ENCODE peak calls at places on chromosomes 6 and 20, in seven cellular contexts. R is omental fat pad; C is activated CD4-positive, alpha-beta T cell treated with anti-CD3 and anti-CD28 coated beads for 36 hours; N is naive thymus-derived CD8-positive, alpha-beta T cell; L is AG09319; P is T-helper 2 cell; B is activated T-helper 2 cell treated with anti-CD3 and anti-CD28 coated beads, Interferon-gamma antibody, Interleukin-2, Interleukin-4, amounts not matched to agents 10 μg/mL and 5 μg/mL and 100 μg/mL, durations not matched to agents 14 hours and 24 hours and 36 hours. K is an unnamed sample.

GRCh38 chr20:63044204-63044600 is 37.4 kb upstream of the BHLHE23 start:
- DNase-seq in R (no peak), C (no peak), N (no peak), L (no peak), P (no peak), B (no peak), K (no peak)

GRCh38 chr6:116405147-116405546 is 34.4 kb downstream of the DSE start:
- DNase-seq in R (no peak), C (no peak), N (no peak), L (peak), P (no peak), B (no peak), K (no peak)

GRCh38 chr6:45002390-45002789 is 325.7 kb upstream of the RUNX2 start:
- DNase-seq in R (no peak), C (no peak), N (no peak), L (peak), P (no peak), B (no peak), K (no peak)

GRCh38 chr20:50301165-50301564 is 110.5 kb downstream of the CEBPB start:
- DNase-seq in R (no peak), C (no peak), N (no peak), L (no peak), P (no peak), B (no peak), K (no peak)

GRCh38 chr6:100803264-100803663 is 77.9 kb downstream of the ASCC3 start:
- DNase-seq in R (no peak), C (no peak), N (no peak), L (no peak), P (no peak), B (no peak), K (no peak)

GRCh38 chr6:167031082-167031709 is 32.0 kb downstream of the CEP43 start:
- DNase-seq in R (no peak), C (no peak), N (no peak), L (no peak), P (no peak), B (no peak), K (no peak)

GRCh38 chr6:27505209-27506027 is 32.5 kb upstream of the ZNF184 start:
- DNase-seq in R (no peak), C (peak), N (peak), L (peak), P (no peak), B (peak), K (no peak)

GRCh38 chr20:48282591-48283228 is 497.4 kb upstream of the SULF2 start:
- DNase-seq in R (no peak), C (no peak), N (no peak), L (no peak), P (no peak), B (no peak), K (no peak)

GRCh38 chr6:157488635-157489226 is 107.7 kb downstream of the ZDHHC14 start:
- DNase-seq in R (no peak), C (no peak), N (no peak), L (no peak), P (no peak), B (no peak), K (no peak)

GRCh38 chr6:80789912-80790635 is 683.6 kb downstream of the BCKDHB start:
- DNase-seq in R (no peak), C (no peak), N (no peak), L (no peak), P (no peak), B (no peak), K (no peak)

GRCh38 chr6:70436320-70436719 is 23.0 kb downstream of the FAM135A start:
- DNase-seq in R (no peak), C (no peak), N (no peak), L (no peak), P (no peak), B (no peak), K (no peak)

GRCh38 chr6:16602035-16602434 is 159.2 kb downstream of the ATXN1 start:
- DNase-seq in R (no peak), C (peak), N (no peak), L (no peak), P (peak), B (peak), K (no peak)

GRCh38 chr20:62368629-62369507 is 1.8 kb upstream of the LAMA5 start:
- DNase-seq in R (no peak), C (peak), N (no peak), L (no peak), P (no peak), B (no peak), K (no peak)

GRCh38 chr6:34145161-34146020 is 496 bp downstream of the GRM4 start:
- DNase-seq in R (no peak), C (peak), N (peak), L (no peak), P (no peak), B (no peak), K (no peak)

GRCh38 chr6:20112206-20112605 is 100.1 kb downstream of the MBOAT1 start:
- DNase-seq in R (no peak), C (no peak), N (no peak), L (no peak), P (no peak), B (no peak), K (no peak)

GRCh38 chr6:111605100-111605748 is 454 bp downstream of the TRAF3IP2 start:
- DNase-seq in R (peak), C (peak), N (peak), L (peak), P (no peak), B (peak), K (no peak)

GRCh38 chr20:62652051-62652893 is 10.0 kb downstream of the SLCO4A1 start:
- DNase-seq in R (peak), C (peak), N (no peak), L (peak), P (no peak), B (peak), K (peak)

GRCh38 chr20:63225082-63225454 is 9.1 kb upstream of the YTHDF1 start:
- DNase-seq in R (no peak), C (no peak), N (no peak), L (no peak), P (no peak), B (no peak), K (no peak)

GRCh38 chr6:155787168-155787567 is 331.5 kb upstream of the NOX3 start:
- DNase-seq in R (no peak), C (no peak), N (no peak), L (no peak), P (no peak), B (no peak), K (no peak)

GRCh38 chr6:135270676-135271536 is 89.8 kb downstream of the MYB start:
- DNase-seq in R (no peak), C (no peak), N (no peak), L (no peak), P (no peak), B (no peak), K (no peak)

GRCh38 chr6:30885999-30886896 is 1.9 kb downstream of the DDR1 start:
- DNase-seq in R (peak), C (peak), N (no peak), L (no peak), P (no peak), B (no peak), K (peak)

GRCh38 chr20:50488236-50488806 is 21.9 kb upstream of the PTPN1 start:
- DNase-seq in R (no peak), C (no peak), N (no peak), L (no peak), P (no peak), B (no peak), K (no peak)

GRCh38 chr6:77440206-77440976 is 22.9 kb downstream of the HTR1B start:
- DNase-seq in R (no peak), C (no peak), N (no peak), L (no peak), P (no peak), B (no peak), K (no peak)

GRCh38 chr20:1895674-1896496 is 678 bp downstream of the SIRPA start:
- DNase-seq in R (no peak), C (no peak), N (no peak), L (no peak), P (no peak), B (no peak), K (no peak)

GRCh38 chr6:73800997-73801396 is 105.0 kb downstream of the CD109 start:
- DNase-seq in R (no peak), C (no peak), N (no peak), L (no peak), P (no peak), B (no peak), K (no peak)

GRCh38 chr20:46206025-46206424 is 87.9 kb downstream of the CD40 start:
- DNase-seq in R (no peak), C (peak), N (no peak), L (no peak), P (no peak), B (no peak), K (peak)

GRCh38 chr6:72861935-72862432 is 240.1 kb downstream of the KCNQ5 start:
- DNase-seq in R (no peak), C (no peak), N (no peak), L (peak), P (no peak), B (no peak), K (peak)

GRCh38 chr6:101613556-101613955 is 220.0 kb downstream of the GRIK2 start:
- DNase-seq in R (no peak), C (no peak), N (no peak), L (no peak), P (no peak), B (no peak), K (no peak)

K was measured in HS-27A.